ENCODE peak calls at places on chromosomes 12 and 14, in ten cellular contexts. One of them, this sample, is unnamed.

GRCh38 chr14:75549169-75549568 is 26.9 kb downstream of the BATF start:
- DNase-seq in GM12865: peak
- DNase-seq in natural killer cell: no peak
- DNase-seq in psoas muscle: no peak
- DNase-seq in fibroblast of villous mesenchyme: no peak
- DNase-seq in posterior cingulate gyrus: no peak
- DNase-seq in activated CD4-positive, alpha-beta T cell treated with anti-CD3 and anti-CD28 coated beads, Interleukin-2, amount 50 U/mL, for 1 hour: no peak
- DNase-seq in activated T-helper 1 cell treated with anti-CD3 and anti-CD28 coated beads, Interleukin-2, amount 50 U/mL, for 16 hours: no peak
- DNase-seq in AG04450: no peak
- DNase-seq in HuH-7: no peak
- DNase-seq in this sample: no peak

GRCh38 chr12:108633534-108634224 is at the start of gene SELPLG:
- DNase-seq in GM12865: peak
- DNase-seq in natural killer cell: peak
- DNase-seq in psoas muscle: peak
- DNase-seq in fibroblast of villous mesenchyme: no peak
- DNase-seq in posterior cingulate gyrus: peak
- DNase-seq in activated CD4-positive, alpha-beta T cell treated with anti-CD3 and anti-CD28 coated beads, Interleukin-2, amount 50 U/mL, for 1 hour: peak
- DNase-seq in activated T-helper 1 cell treated with anti-CD3 and anti-CD28 coated beads, Interleukin-2, amount 50 U/mL, for 16 hours: peak
- DNase-seq in AG04450: no peak
- DNase-seq in HuH-7: no peak
- DNase-seq in this sample: no peak

GRCh38 chr14:32947792-32948191 is 9.1 kb downstream of the NPAS3 start:
- DNase-seq in GM12865: no peak
- DNase-seq in natural killer cell: no peak
- DNase-seq in psoas muscle: no peak
- DNase-seq in fibroblast of villous mesenchyme: no peak
- DNase-seq in posterior cingulate gyrus: no peak
- DNase-seq in activated CD4-positive, alpha-beta T cell treated with anti-CD3 and anti-CD28 coated beads, Interleukin-2, amount 50 U/mL, for 1 hour: no peak
- DNase-seq in activated T-helper 1 cell treated with anti-CD3 and anti-CD28 coated beads, Interleukin-2, amount 50 U/mL, for 16 hours: no peak
- DNase-seq in AG04450: no peak
- DNase-seq in HuH-7: no peak
- DNase-seq in this sample: no peak

GRCh38 chr14:75242546-75243273 is 35.9 kb upstream of the FOS start:
- DNase-seq in GM12865: no peak
- DNase-seq in natural killer cell: no peak
- DNase-seq in psoas muscle: peak
- DNase-seq in fibroblast of villous mesenchyme: peak
- DNase-seq in posterior cingulate gyrus: no peak
- DNase-seq in activated CD4-positive, alpha-beta T cell treated with anti-CD3 and anti-CD28 coated beads, Interleukin-2, amount 50 U/mL, for 1 hour: no peak
- DNase-seq in activated T-helper 1 cell treated with anti-CD3 and anti-CD28 coated beads, Interleukin-2, amount 50 U/mL, for 16 hours: no peak
- DNase-seq in AG04450: peak
- DNase-seq in HuH-7: no peak
- DNase-seq in this sample: no peak

GRCh38 chr12:113479578-113480335 is 8.1 kb upstream of the LHX5 start:
- DNase-seq in GM12865: peak
- DNase-seq in natural killer cell: no peak
- DNase-seq in psoas muscle: no peak
- DNase-seq in fibroblast of villous mesenchyme: peak
- DNase-seq in posterior cingulate gyrus: no peak
- DNase-seq in activated CD4-positive, alpha-beta T cell treated with anti-CD3 and anti-CD28 coated beads, Interleukin-2, amount 50 U/mL, for 1 hour: peak
- DNase-seq in activated T-helper 1 cell treated with anti-CD3 and anti-CD28 coated beads, Interleukin-2, amount 50 U/mL, for 16 hours: no peak
- DNase-seq in AG04450: no peak
- DNase-seq in HuH-7: peak
- DNase-seq in this sample: no peak

GRCh38 chr12:131473721-131474709 is 236.9 kb upstream of the SFSWAP start:
- DNase-seq in GM12865: no peak
- DNase-seq in natural killer cell: no peak
- DNase-seq in psoas muscle: no peak
- DNase-seq in fibroblast of villous mesenchyme: no peak
- DNase-seq in posterior cingulate gyrus: no peak
- DNase-seq in activated CD4-positive, alpha-beta T cell treated with anti-CD3 and anti-CD28 coated beads, Interleukin-2, amount 50 U/mL, for 1 hour: no peak
- DNase-seq in activated T-helper 1 cell treated with anti-CD3 and anti-CD28 coated beads, Interleukin-2, amount 50 U/mL, for 16 hours: no peak
- DNase-seq in AG04450: no peak
- DNase-seq in HuH-7: no peak
- DNase-seq in this sample: no peak

GRCh38 chr12:28578361-28578760 is 388.1 kb downstream of the CCDC91 start:
- DNase-seq in GM12865: no peak
- DNase-seq in natural killer cell: no peak
- DNase-seq in psoas muscle: no peak
- DNase-seq in fibroblast of villous mesenchyme: no peak
- DNase-seq in posterior cingulate gyrus: no peak
- DNase-seq in activated CD4-positive, alpha-beta T cell treated with anti-CD3 and anti-CD28 coated beads, Interleukin-2, amount 50 U/mL, for 1 hour: no peak
- DNase-seq in activated T-helper 1 cell treated with anti-CD3 and anti-CD28 coated beads, Interleukin-2, amount 50 U/mL, for 16 hours: no peak
- DNase-seq in AG04450: no peak
- DNase-seq in HuH-7: no peak
- DNase-seq in this sample: no peak

GRCh38 chr14:40417777-40418401 is 985.7 kb upstream of the FBXO33 start:
- DNase-seq in GM12865: peak
- DNase-seq in natural killer cell: no peak
- DNase-seq in psoas muscle: no peak
- DNase-seq in fibroblast of villous mesenchyme: no peak
- DNase-seq in posterior cingulate gyrus: no peak
- DNase-seq in activated CD4-positive, alpha-beta T cell treated with anti-CD3 and anti-CD28 coated beads, Interleukin-2, amount 50 U/mL, for 1 hour: no peak
- DNase-seq in activated T-helper 1 cell treated with anti-CD3 and anti-CD28 coated beads, Interleukin-2, amount 50 U/mL, for 16 hours: no peak
- DNase-seq in AG04450: no peak
- DNase-seq in HuH-7: peak
- DNase-seq in this sample: peak

GRCh38 chr12:117100251-117100650 is 1.0 kb upstream of the TESC start:
- DNase-seq in GM12865: no peak
- DNase-seq in natural killer cell: no peak
- DNase-seq in psoas muscle: no peak
- DNase-seq in fibroblast of villous mesenchyme: peak
- DNase-seq in posterior cingulate gyrus: no peak
- DNase-seq in activated CD4-positive, alpha-beta T cell treated with anti-CD3 and anti-CD28 coated beads, Interleukin-2, amount 50 U/mL, for 1 hour: no peak
- DNase-seq in activated T-helper 1 cell treated with anti-CD3 and anti-CD28 coated beads, Interleukin-2, amount 50 U/mL, for 16 hours: no peak
- DNase-seq in AG04450: no peak
- DNase-seq in HuH-7: peak
- DNase-seq in this sample: no peak

GRCh38 chr14:53591816-53592215 is 364.8 kb downstream of the BMP4 start:
- DNase-seq in GM12865: no peak
- DNase-seq in natural killer cell: no peak
- DNase-seq in psoas muscle: no peak
- DNase-seq in fibroblast of villous mesenchyme: no peak
- DNase-seq in posterior cingulate gyrus: no peak
- DNase-seq in activated CD4-positive, alpha-beta T cell treated with anti-CD3 and anti-CD28 coated beads, Interleukin-2, amount 50 U/mL, for 1 hour: no peak
- DNase-seq in activated T-helper 1 cell treated with anti-CD3 and anti-CD28 coated beads, Interleukin-2, amount 50 U/mL, for 16 hours: no peak
- DNase-seq in AG04450: no peak
- DNase-seq in HuH-7: no peak
- DNase-seq in this sample: no peak

GRCh38 chr14:25034803-25035681 is 14.9 kb downstream of the STXBP6 start:
- DNase-seq in GM12865: no peak
- DNase-seq in natural killer cell: no peak
- DNase-seq in psoas muscle: no peak
- DNase-seq in fibroblast of villous mesenchyme: no peak
- DNase-seq in posterior cingulate gyrus: no peak
- DNase-seq in activated CD4-positive, alpha-beta T cell treated with anti-CD3 and anti-CD28 coated beads, Interleukin-2, amount 50 U/mL, for 1 hour: no peak
- DNase-seq in activated T-helper 1 cell treated with anti-CD3 and anti-CD28 coated beads, Interleukin-2, amount 50 U/mL, for 16 hours: no peak
- DNase-seq in AG04450: no peak
- DNase-seq in HuH-7: no peak
- DNase-seq in this sample: no peak

This sample was measured in COR-L47.